ENCODE peak calls at places on chromosomes 6 and 20, in ten cellular contexts. C is left colon, Q is fibroblast of gingiva, E is progenitor cell of endocrine pancreas, Y is KBM-7, W is heart left ventricle, T is HT1080, L is NCI-H1436, N is NCI-H226, H is sciatic nerve. S is an unnamed sample.

GRCh38 chr20:38128691-38129090 is 36.4 kb downstream of the TGM2 start:
- DNase-seq in C (peak; percentile 15), Q (no peak), E (no peak), Y (no peak), W (no peak), T (no peak), L (no peak), N (no peak), H (peak; percentile 23), S (no peak)

GRCh38 chr20:41643504-41643938 is 25.3 kb upstream of the CHD6 start:
- DNase-seq in C (peak; percentile 54), Q (peak; percentile 12), E (no peak), Y (peak; percentile 45), W (no peak), T (peak; percentile 79), L (peak; percentile 83), N (peak; percentile 88), H (no peak), S (no peak)

GRCh38 chr6:34595332-34596090 is 39.4 kb upstream of the SPDEF start:
- DNase-seq in C (no peak), Q (peak; percentile 52), E (no peak), Y (no peak), W (no peak), T (peak; percentile 13), L (no peak), N (peak; percentile 89), H (no peak), S (no peak)

GRCh38 chr6:76684881-76685280 is 612.4 kb upstream of the IMPG1 start:
- DNase-seq in C (no peak), Q (no peak), E (no peak), Y (no peak), W (no peak), T (peak; percentile 11), L (no peak), N (no peak), H (no peak), S (no peak)

GRCh38 chr20:43375586-43375985 is 82.1 kb upstream of the SRSF6 start:
- DNase-seq in C (no peak), Q (no peak), E (no peak), Y (no peak), W (no peak), T (peak; percentile 8), L (no peak), N (peak; percentile 7), H (no peak), S (no peak)

GRCh38 chr20:8414611-8415274 is 282.7 kb downstream of the PLCB1 start:
- DNase-seq in C (no peak), Q (peak; percentile 62), E (no peak), Y (no peak), W (no peak), T (peak; percentile 61), L (peak; percentile 4), N (peak; percentile 60), H (no peak), S (no peak)

GRCh38 chr20:36461600-36462439 is 79.5 kb upstream of the MYL9 start:
- DNase-seq in C (peak; percentile 68), Q (peak; percentile 65), E (no peak), Y (peak; percentile 30), W (peak; percentile 83), T (no peak), L (peak; percentile 38), N (no peak), H (peak; percentile 84), S (peak; percentile 84)

GRCh38 chr6:143119260-143119659 is 58.6 kb downstream of the AIG1 start:
- DNase-seq in C (no peak), Q (no peak), E (no peak), Y (no peak), W (no peak), T (no peak), L (no peak), N (no peak), H (no peak), S (no peak)

GRCh38 chr6:659716-660581 is 3.0 kb upstream of the HUS1B start:
- DNase-seq in C (no peak), Q (no peak), E (no peak), Y (peak; percentile 46), W (no peak), T (no peak), L (peak; percentile 76), N (no peak), H (no peak), S (no peak)

GRCh38 chr20:23749746-23750145 is 989 bp downstream of the CST1 start:
- DNase-seq in C (no peak), Q (no peak), E (no peak), Y (no peak), W (no peak), T (no peak), L (no peak), N (no peak), H (no peak), S (no peak)

GRCh38 chr20:45470262-45470931 is 844 bp downstream of the WFDC2 start:
- DNase-seq in C (peak; percentile 64), Q (no peak), E (peak; percentile 56), Y (peak; percentile 27), W (peak; percentile 67), T (no peak), L (peak; percentile 32), N (no peak), H (peak; percentile 80), S (peak; percentile 51)

GRCh38 chr20:63917811-63918210 is 22.9 kb downstream of the DNAJC5 start:
- DNase-seq in C (no peak), Q (no peak), E (no peak), Y (no peak), W (peak; percentile 47), T (no peak), L (no peak), N (no peak), H (no peak), S (no peak)

GRCh38 chr20:56831795-56832194 is 202.7 kb downstream of the TFAP2C start:
- DNase-seq in C (no peak), Q (no peak), E (no peak), Y (no peak), W (no peak), T (no peak), L (no peak), N (no peak), H (no peak), S (no peak)

GRCh38 chr20:10502098-10502526 is 67.0 kb downstream of the SLX4IP start:
- DNase-seq in C (no peak), Q (no peak), E (no peak), Y (peak; percentile 81), W (no peak), T (no peak), L (no peak), N (no peak), H (no peak), S (no peak)

GRCh38 chr6:158474961-158475343 is 84.9 kb upstream of the TMEM181 start:
- DNase-seq in C (no peak), Q (peak; percentile 25), E (no peak), Y (no peak), W (no peak), T (peak; percentile 53), L (no peak), N (peak; percentile 59), H (no peak), S (no peak)

GRCh38 chr20:2626853-2627541 is 25.4 kb upstream of the NOP56 start:
- DNase-seq in C (peak; percentile 86), Q (peak; percentile 82), E (no peak), Y (no peak), W (no peak), T (peak; percentile 90), L (no peak), N (peak; percentile 58), H (no peak), S (no peak)

GRCh38 chr6:142322504-142323198 is 20.8 kb downstream of the ADGRG6 start:
- DNase-seq in C (no peak), Q (no peak), E (no peak), Y (no peak), W (no peak), T (no peak), L (no peak), N (no peak), H (no peak), S (no peak)

GRCh38 chr6:169533656-169534421 is 168.0 kb downstream of the WDR27 start:
- DNase-seq in C (no peak), Q (no peak), E (no peak), Y (no peak), W (no peak), T (no peak), L (no peak), N (no peak), H (no peak), S (no peak)

GRCh38 chr20:58839474-58839874 is 11.2 kb downstream of the GNAS-AS1 start:
- DNase-seq in C (no peak), Q (peak; percentile 7), E (no peak), Y (peak; percentile 61), W (no peak), T (no peak), L (peak; percentile 6), N (no peak), H (no peak), S (peak; percentile 65)

GRCh38 chr6:7324520-7324919 is 11.5 kb upstream of the SSR1 start:
- DNase-seq in C (no peak), Q (no peak), E (no peak), Y (peak; percentile 74), W (no peak), T (no peak), L (no peak), N (no peak), H (no peak), S (no peak)

GRCh38 chr6:1836690-1837089 is 227.0 kb downstream of the FOXC1 start:
- DNase-seq in C (no peak), Q (no peak), E (no peak), Y (no peak), W (no peak), T (no peak), L (no peak), N (no peak), H (no peak), S (no peak)

GRCh38 chr6:118680452-118681095 is 29.2 kb upstream of the CEP85L start:
- DNase-seq in C (no peak), Q (no peak), E (no peak), Y (no peak), W (no peak), T (no peak), L (no peak), N (no peak), H (no peak), S (no peak)

GRCh38 chr20:15899972-15900371 is 673.3 kb downstream of the KIF16B start:
- DNase-seq in C (no peak), Q (no peak), E (no peak), Y (no peak), W (no peak), T (no peak), L (no peak), N (no peak), H (no peak), S (no peak)

GRCh38 chr20:7754102-7754501 is 186.2 kb downstream of the HAO1 start:
- DNase-seq in C (no peak), Q (no peak), E (no peak), Y (no peak), W (no peak), T (no peak), L (no peak), N (no peak), H (no peak), S (no peak)

GRCh38 chr20:1389703-1390385 is 3.0 kb downstream of the FKBP1A start:
- DNase-seq in C (no peak), Q (peak; percentile 41), E (no peak), Y (no peak), W (no peak), T (no peak), L (no peak), N (peak; percentile 17), H (no peak), S (no peak)

GRCh38 chr6:110039996-110040383 is 61.9 kb downstream of the GPR6 start:
- DNase-seq in C (no peak), Q (no peak), E (no peak), Y (peak; percentile 79), W (no peak), T (peak; percentile 14), L (peak; percentile 47), N (no peak), H (no peak), S (no peak)

GRCh38 chr6:132445201-132445951 is 44.1 kb upstream of the MOXD1 start:
- DNase-seq in C (no peak), Q (peak; percentile 86), E (no peak), Y (no peak), W (no peak), T (peak; percentile 91), L (no peak), N (peak; percentile 86), H (no peak), S (no peak)

GRCh38 chr20:35200255-35200654 is 26.2 kb upstream of the MMP24 start:
- DNase-seq in C (no peak), Q (peak; percentile 82), E (no peak), Y (no peak), W (no peak), T (peak; percentile 32), L (no peak), N (peak; percentile 55), H (no peak), S (no peak)

S was measured in left ventricle myocardium superior.